ENCODE peak calls at places on chromosomes 6 and 20, in six cellular contexts. Z is neuronal stem cell, R is IMR-90, C is H9, L is mesenchymal stem cell, W is H1. K is an unnamed sample.

GRCh38 chr6:47687432-47687831 is 10.9 kb upstream of the ADGRF4 start:
- DNase-seq in Z (no peak), R (no peak), C (no peak), L (no peak), W (no peak), K (no peak)

GRCh38 chr6:37809144-37809543 is 10.4 kb upstream of the ZFAND3 start:
- DNase-seq in Z (no peak), R (peak; percentile 44), C (no peak), L (no peak), W (no peak), K (no peak)

GRCh38 chr6:30341249-30341648 is 3.7 kb upstream of the RPP21 start:
- DNase-seq in Z (no peak), R (no peak), C (no peak), L (no peak), W (no peak), K (no peak)

GRCh38 chr6:6392214-6393068 is 72.0 kb upstream of the F13A1 start:
- DNase-seq in Z (no peak), R (no peak), C (no peak), L (no peak), W (no peak), K (no peak)

GRCh38 chr6:30100585-30101422 is 12.1 kb downstream of the TRIM31 start:
- DNase-seq in Z (no peak), R (no peak), C (peak; percentile 61), L (no peak), W (no peak), K (peak; percentile 29)

GRCh38 chr6:81769834-81770233 is 17.4 kb upstream of the TENT5A start:
- DNase-seq in Z (no peak), R (peak; percentile 54), C (no peak), L (no peak), W (no peak), K (no peak)

GRCh38 chr6:6803180-6803978 is 214.9 kb downstream of the LY86 start:
- DNase-seq in Z (no peak), R (no peak), C (no peak), L (no peak), W (no peak), K (no peak)

GRCh38 chr6:30450908-30451818 is 38.1 kb upstream of the HLA-E start:
- DNase-seq in Z (no peak), R (peak; percentile 58), C (peak; percentile 49), L (peak; percentile 45), W (no peak), K (peak; percentile 17)

GRCh38 chr20:12067686-12068085 is 150.0 kb downstream of the BTBD3 start:
- DNase-seq in Z (no peak), R (no peak), C (no peak), L (peak; percentile 9), W (no peak), K (peak; percentile 77)

GRCh38 chr6:88089708-88090107 is 42.1 kb downstream of the SPACA1 start:
- DNase-seq in Z (no peak), R (no peak), C (no peak), L (no peak), W (no peak), K (peak; percentile 10)

GRCh38 chr6:105484238-105485161 is 81.6 kb upstream of the PREP start:
- DNase-seq in Z (peak; percentile 49), R (peak; percentile 55), C (no peak), L (peak; percentile 72), W (no peak), K (peak; percentile 70)

GRCh38 chr6:38234934-38235678 is 404.6 kb downstream of the BTBD9 start:
- DNase-seq in Z (no peak), R (no peak), C (no peak), L (no peak), W (no peak), K (no peak)

GRCh38 chr20:8509809-8510208 is 377.7 kb downstream of the PLCB1 start:
- DNase-seq in Z (no peak), R (no peak), C (no peak), L (no peak), W (no peak), K (no peak)

GRCh38 chr6:34876451-34876850 is 11.4 kb downstream of the TAF11 start:
- DNase-seq in Z (no peak), R (no peak), C (no peak), L (no peak), W (no peak), K (no peak)

GRCh38 chr6:109448615-109449014 is 7.0 kb downstream of the MICAL1 start:
- DNase-seq in Z (no peak), R (no peak), C (no peak), L (no peak), W (no peak), K (no peak)

GRCh38 chr20:54093423-54094267 is 23.3 kb upstream of the BCAS1 start:
- DNase-seq in Z (no peak), R (no peak), C (no peak), L (no peak), W (no peak), K (no peak)

GRCh38 chr20:25309395-25310267 is 61.7 kb downstream of the PYGB start:
- DNase-seq in Z (no peak), R (peak; percentile 80), C (no peak), L (peak; percentile 93), W (no peak), K (peak; percentile 11)

GRCh38 chr6:169959129-169960002 is 207.9 kb downstream of the ERMARD start:
- DNase-seq in Z (no peak), R (no peak), C (peak; percentile 38), L (no peak), W (no peak), K (no peak)

GRCh38 chr6:135488023-135488422 is 9.5 kb downstream of the AHI1 start:
- DNase-seq in Z (no peak), R (peak; percentile 74), C (no peak), L (peak; percentile 43), W (no peak), K (no peak)
- H2BK15ac ChIP-seq in Z (no peak overlapping the region), R (no peak overlapping the region), C (no peak overlapping the region), L (no peak overlapping the region), W (no peak overlapping the region), K (no peak overlapping the region)

DNA sequence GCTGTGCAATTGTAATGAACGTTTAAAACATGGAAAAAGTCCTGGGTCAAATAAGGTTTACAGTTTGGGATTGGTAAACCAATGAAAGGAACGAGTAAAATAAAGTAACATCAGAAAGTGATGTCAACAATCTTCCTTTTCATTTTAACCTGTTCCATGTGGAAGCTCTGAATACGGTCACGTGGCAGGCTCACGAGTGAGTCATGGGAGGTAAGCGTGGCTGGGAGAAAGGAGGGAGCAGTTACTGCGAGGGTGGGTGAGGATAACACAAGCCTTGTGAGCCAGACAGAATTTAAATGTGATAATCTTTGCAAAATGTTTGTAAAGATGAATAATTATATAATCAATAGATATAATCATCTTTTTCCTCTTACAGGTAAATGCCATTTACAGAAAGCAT is 171.3 kb upstream of the HDAC2 start:
- DNase-seq in Z (no peak), R (no peak), C (no peak), L (no peak), W (no peak), K (no peak)
- H2AK5ac ChIP-seq in Z (no peak overlapping the region), R (no peak overlapping the region), C (no peak overlapping the region), L (no peak overlapping the region), W (no peak overlapping the region), K (no peak overlapping the region)

DNA sequence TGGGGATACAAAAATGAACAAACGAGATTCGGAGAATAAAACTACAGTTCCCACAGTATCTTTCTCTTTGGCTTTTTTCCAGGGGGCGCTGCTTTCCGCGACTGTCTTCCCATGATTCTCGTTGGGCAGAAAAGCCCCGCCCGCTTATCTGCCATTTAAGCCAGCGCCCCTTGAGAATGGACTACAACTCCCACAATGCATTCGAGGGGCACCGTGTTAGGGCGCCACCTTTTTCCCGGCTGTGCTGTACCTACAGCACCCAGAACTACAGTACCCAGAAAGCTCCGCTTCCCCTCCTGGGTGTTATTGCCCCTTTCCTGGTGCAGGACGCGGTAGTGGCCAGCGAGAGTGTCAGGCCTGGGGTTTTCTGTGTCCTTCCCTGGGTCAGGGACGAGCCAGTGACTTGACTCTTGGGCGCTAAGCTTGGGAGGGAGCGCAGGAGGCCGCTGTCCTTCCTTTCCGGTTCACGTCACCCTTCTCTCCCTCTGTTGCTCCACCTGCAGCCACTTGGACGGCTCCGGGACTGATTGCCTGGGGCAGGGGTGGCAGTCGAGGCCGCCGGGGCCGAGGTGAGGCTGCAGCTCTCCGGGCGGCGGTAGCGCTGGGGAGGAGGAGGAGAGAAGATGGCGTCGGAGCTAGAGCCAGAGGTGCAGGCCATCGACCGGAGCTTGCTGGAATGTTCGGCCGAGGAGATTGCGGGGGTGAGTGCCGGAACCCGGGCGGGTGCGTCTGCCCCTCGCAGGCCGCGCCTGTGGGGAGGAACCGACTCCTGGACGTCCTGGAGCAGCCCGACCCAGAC is at the start of gene UBR2:
- DNase-seq in Z (peak; percentile 96), R (peak; percentile 99), C (peak; percentile 98), L (peak; percentile 99), W (peak; percentile 89), K (peak; percentile 100)
- H3K4ac ChIP-seq in Z (no peak within 1 kb of the TSS), R (peak within 1 kb of the TSS; percentile 89), C (no peak within 1 kb of the TSS), L (peak within 1 kb of the TSS; percentile 42), W (peak within 1 kb of the TSS; percentile 54), K (peak within 1 kb of the TSS; percentile 5)

GRCh38 chr6:43170452-43171283 is at the start of gene SRF:
- DNase-seq in Z (peak; percentile 100), R (peak; percentile 99), C (peak; percentile 99), L (peak; percentile 100), W (peak; percentile 99), K (peak; percentile 100)
- H2BK15ac ChIP-seq in Z (peak within 1 kb of the TSS; percentile 33), R (peak within 1 kb of the TSS; percentile 75), C (no peak within 1 kb of the TSS), L (peak within 1 kb of the TSS; percentile 100), W (peak within 1 kb of the TSS; percentile 2), K (no peak within 1 kb of the TSS)

GRCh38 chr20:59647271-59647670 is 42.9 kb downstream of the PHACTR3 start:
- DNase-seq in Z (no peak), R (no peak), C (no peak), L (no peak), W (no peak), K (no peak)

GRCh38 chr20:59646487-59646886 is 42.1 kb downstream of the PHACTR3 start:
- DNase-seq in Z (no peak), R (no peak), C (no peak), L (no peak), W (no peak), K (no peak)

GRCh38 chr20:59645316-59645715 is 41.0 kb downstream of the PHACTR3 start:
- DNase-seq in Z (no peak), R (no peak), C (peak; percentile 22), L (no peak), W (no peak), K (no peak)

GRCh38 chr20:59644371-59644939 is 40.1 kb downstream of the PHACTR3 start:
- DNase-seq in Z (no peak), R (no peak), C (no peak), L (no peak), W (no peak), K (no peak)

DNA sequence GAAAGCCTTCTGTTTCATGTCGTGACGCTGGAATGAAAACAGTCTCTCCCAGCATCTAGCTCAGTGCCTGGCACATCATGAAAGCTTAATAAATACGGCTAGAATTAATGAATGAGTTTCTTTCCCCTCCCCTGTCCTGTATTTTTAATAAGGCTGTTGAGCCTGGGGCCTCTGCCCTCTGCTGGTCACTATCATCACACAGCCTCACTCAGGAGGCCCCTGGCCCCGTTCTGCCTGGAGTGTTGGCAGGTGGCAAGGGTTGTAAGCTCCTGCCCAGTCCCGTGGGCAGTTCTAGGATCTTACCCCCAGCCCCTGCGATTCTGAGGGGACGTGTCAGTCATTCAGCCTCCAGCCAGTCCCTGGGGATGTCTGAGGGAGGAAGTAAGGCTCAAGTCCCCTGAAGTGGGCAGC is 41.4 kb downstream of the PHACTR3 start:
- DNase-seq in Z (no peak), R (no peak), C (peak; percentile 29), L (no peak), W (no peak), K (no peak)
- H2AK5ac ChIP-seq in Z (no peak overlapping the region), R (no peak overlapping the region), C (no peak overlapping the region), L (no peak overlapping the region), W (no peak overlapping the region), K (no peak overlapping the region)

GRCh38 chr20:32474717-32474966 is 110.5 kb downstream of the NOL4L start:
- DNase-seq in Z (no peak), R (no peak), C (no peak), L (peak; percentile 22), W (no peak), K (no peak)
- H3K4ac ChIP-seq in Z (peak overlapping the region; percentile 72), R (peak overlapping the region; percentile 97), C (no peak overlapping the region), L (peak overlapping the region; percentile 96), W (no peak overlapping the region), K (no peak overlapping the region)